ENCODE peak calls at places on chromosomes 5 and 9, in seven cellular contexts. I, H, Z, C, Q, P and R are unnamed samples.

GRCh38 chr9:83920469-83920941 is 727 bp downstream of the KIF27 start:
- DNase-seq in I (no peak), H (peak; percentile 55), Z (no peak), C (no peak), Q (no peak), P (no peak), R (no peak)

GRCh38 chr5:15501057-15501791 is 1.2 kb downstream of the FBXL7 start:
- DNase-seq in I (peak; percentile 26), H (peak; percentile 75), Z (peak; percentile 71), C (peak; percentile 12), Q (peak; percentile 46), P (peak; percentile 19), R (no peak)

GRCh38 chr5:167229751-167230150 is 1061.7 kb upstream of the WWC1 start:
- DNase-seq in I (no peak), H (no peak), Z (no peak), C (no peak), Q (no peak), P (no peak), R (no peak)

GRCh38 chr5:76716456-76717157 is 681 bp downstream of the F2R start:
- DNase-seq in I (no peak), H (no peak), Z (peak; percentile 34), C (no peak), Q (peak; percentile 7), P (no peak), R (no peak)

GRCh38 chr5:51651476-51651875 is 268.2 kb downstream of the ISL1 start:
- DNase-seq in I (no peak), H (no peak), Z (no peak), C (no peak), Q (no peak), P (no peak), R (no peak)

GRCh38 chr9:93207326-93207814 is 23.4 kb downstream of the WNK2 start:
- DNase-seq in I (no peak), H (peak; percentile 63), Z (peak; percentile 73), C (peak; percentile 61), Q (no peak), P (no peak), R (no peak)

GRCh38 chr5:90807483-90807882 is 248.9 kb downstream of the ADGRV1 start:
- DNase-seq in I (no peak), H (no peak), Z (no peak), C (no peak), Q (no peak), P (no peak), R (no peak)

GRCh38 chr5:56461584-56461983 is 228.5 kb upstream of the ANKRD55 start:
- DNase-seq in I (no peak), H (no peak), Z (no peak), C (no peak), Q (no peak), P (no peak), R (no peak)

GRCh38 chr9:91663858-91664257 is 240.2 kb upstream of the NFIL3 start:
- DNase-seq in I (no peak), H (no peak), Z (no peak), C (no peak), Q (no peak), P (no peak), R (no peak)

GRCh38 chr9:6305954-6306563 is 22.1 kb upstream of the TPD52L3 start:
- DNase-seq in I (no peak), H (peak; percentile 64), Z (no peak), C (no peak), Q (no peak), P (no peak), R (no peak)

GRCh38 chr5:17235736-17236330 is 18.4 kb downstream of the BASP1 start:
- DNase-seq in I (no peak), H (peak; percentile 51), Z (no peak), C (no peak), Q (no peak), P (no peak), R (no peak)

GRCh38 chr5:5270161-5270560 is 130.0 kb downstream of the ADAMTS16 start:
- DNase-seq in I (no peak), H (no peak), Z (no peak), C (no peak), Q (no peak), P (no peak), R (no peak)

GRCh38 chr5:82470185-82470584 is 192.0 kb upstream of the RPS23 start:
- DNase-seq in I (no peak), H (no peak), Z (no peak), C (no peak), Q (no peak), P (no peak), R (no peak)

GRCh38 chr9:89676281-89676680 is 71.5 kb downstream of the GADD45G start:
- DNase-seq in I (no peak), H (no peak), Z (peak; percentile 80), C (peak; percentile 58), Q (peak; percentile 31), P (no peak), R (no peak)

GRCh38 chr9:98584059-98584458 is 124.7 kb downstream of the GABBR2 start:
- DNase-seq in I (no peak), H (no peak), Z (no peak), C (no peak), Q (no peak), P (no peak), R (no peak)

GRCh38 chr9:96441798-96442445 is 8.0 kb upstream of the HABP4 start:
- DNase-seq in I (no peak), H (peak; percentile 33), Z (no peak), C (no peak), Q (no peak), P (peak; percentile 17), R (no peak)

GRCh38 chr5:58060971-58061370 is 398.9 kb downstream of the PLK2 start:
- DNase-seq in I (no peak), H (peak; percentile 29), Z (no peak), C (no peak), Q (no peak), P (no peak), R (no peak)

GRCh38 chr9:38110476-38110875 is 41.4 kb upstream of the SHB start:
- DNase-seq in I (no peak), H (no peak), Z (no peak), C (no peak), Q (no peak), P (no peak), R (no peak)

GRCh38 chr5:138386290-138386689 is 33.8 kb downstream of the KDM3B start:
- DNase-seq in I (no peak), H (no peak), Z (no peak), C (peak; percentile 56), Q (no peak), P (no peak), R (no peak)

GRCh38 chr5:75018805-75019587 is 33.4 kb downstream of the GCNT4 start:
- DNase-seq in I (no peak), H (peak; percentile 20), Z (no peak), C (no peak), Q (no peak), P (no peak), R (no peak)

GRCh38 chr5:133525048-133525447 is 87.3 kb downstream of the FSTL4 start:
- DNase-seq in I (no peak), H (no peak), Z (no peak), C (no peak), Q (no peak), P (no peak), R (no peak)

GRCh38 chr5:154593091-154593490 is 115.1 kb upstream of the HAND1 start:
- DNase-seq in I (no peak), H (peak; percentile 56), Z (no peak), C (no peak), Q (no peak), P (no peak), R (no peak)

GRCh38 chr5:80140496-80140895 is 105.3 kb downstream of the THBS4 start:
- DNase-seq in I (no peak), H (no peak), Z (no peak), C (no peak), Q (no peak), P (no peak), R (no peak)

GRCh38 chr9:93951655-93952118 is 3.5 kb downstream of the BARX1 start:
- DNase-seq in I (no peak), H (no peak), Z (no peak), C (no peak), Q (no peak), P (no peak), R (no peak)

GRCh38 chr5:128225245-128226030 is 141.9 kb downstream of the SLC12A2 start:
- DNase-seq in I (no peak), H (no peak), Z (no peak), C (no peak), Q (no peak), P (no peak), R (no peak)

GRCh38 chr9:129630967-129631672 is 5.2 kb downstream of the NTMT1 start:
- DNase-seq in I (no peak), H (no peak), Z (no peak), C (no peak), Q (no peak), P (no peak), R (no peak)

GRCh38 chr5:58450811-58451629 is 8.9 kb downstream of the PLK2 start:
- DNase-seq in I (no peak), H (peak; percentile 25), Z (no peak), C (no peak), Q (no peak), P (no peak), R (no peak)

GRCh38 chr9:73667749-73668148 is 516.1 kb downstream of the ANXA1 start:
- DNase-seq in I (no peak), H (peak; percentile 24), Z (no peak), C (no peak), Q (no peak), P (no peak), R (no peak)

GRCh38 chr5:42951847-42952411 is 88.2 kb downstream of the ANXA2R start:
- DNase-seq in I (no peak), H (peak; percentile 29), Z (peak; percentile 33), C (no peak), Q (no peak), P (no peak), R (peak; percentile 61)

DNA sequence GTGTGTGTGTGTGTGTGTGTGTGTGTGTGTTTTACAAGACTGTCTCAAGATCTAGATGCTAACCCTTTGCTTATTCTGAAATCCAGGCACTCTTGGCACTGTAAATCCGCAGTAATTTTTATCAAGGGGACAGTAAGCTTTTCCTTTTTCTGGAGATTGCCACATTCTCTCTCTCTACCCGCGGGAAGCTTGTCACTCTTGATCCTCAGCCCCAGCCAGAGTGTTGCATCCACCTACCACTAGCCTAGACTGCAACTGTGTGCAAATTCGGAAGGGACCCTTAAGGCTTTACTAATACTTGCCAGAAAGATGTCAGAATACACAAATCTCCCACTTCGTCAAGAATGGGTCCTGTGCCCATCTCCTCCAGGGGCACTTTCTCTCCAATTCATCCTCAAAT is 54.9 kb upstream of the EPB41L4A start:
- DNase-seq in I (no peak), H (no peak), Z (no peak), C (no peak), Q (no peak), P (no peak), R (no peak)
- TF ChIP-seq CTCF in I (no peak), H (no peak), Z (no peak), C (no peak), Q (no peak), P (no peak), R (no peak)

GRCh38 chr5:142324871-142325676 is at the start of gene SPRY4:
- DNase-seq in I (peak; percentile 93), H (peak; percentile 99), Z (peak; percentile 95), C (peak; percentile 71), Q (peak; percentile 94), P (no peak), R (peak; percentile 70)
- TF ChIP-seq CTCF in I (no peak), H (no peak), Z (no peak), C (no peak), Q (peak; percentile 3), P (no peak), R (no peak)

GRCh38 chr5:87390576-87391199 is 22.0 kb downstream of the CCNH start:
- DNase-seq in I (no peak), H (no peak), Z (no peak), C (no peak), Q (no peak), P (no peak), R (no peak)
- TF ChIP-seq CTCF in I (no peak), H (no peak), Z (no peak), C (no peak), Q (no peak), P (no peak), R (no peak)

GRCh38 chr9:105862002-105862401 is 167.7 kb downstream of the TMEM38B start:
- DNase-seq in I (no peak), H (no peak), Z (no peak), C (no peak), Q (no peak), P (no peak), R (no peak)
- TF ChIP-seq CTCF in I (no peak), H (no peak), Z (no peak), C (no peak), Q (no peak), P (no peak), R (no peak)